ENCODE peak calls at places on chromosome 3, in nine cellular contexts. F is AG10803, G is tibial artery, Y is AG04450, S is MM.1S, J is bronchial epithelial cell, M is GM12864, P is testis, R is GM12865. B is an unnamed sample.
A peak's percentile ranks its signal among the peaks of the same experiment; 100 is the strongest.

GRCh38 chr3:22012471-22012870 is 261.5 kb upstream of the ZNF385D start:
- DNase-seq in F (peak; percentile 7), R (no peak), G (no peak), M (no peak), J (peak; percentile 40), P (no peak), Y (no peak), S (no peak), B (no peak)

GRCh38 chr3:141570068-141570467 is 83.2 kb downstream of the RASA2 start:
- DNase-seq in G (no peak), R (no peak), M (no peak), F (no peak), S (no peak), J (peak; percentile 50), Y (no peak), P (no peak), B (no peak)

GRCh38 chr3:105832618-105833017 is 36.2 kb downstream of the CBLB start:
- DNase-seq in P (no peak), Y (no peak), S (no peak), M (no peak), J (no peak), G (no peak), F (no peak), R (no peak), B (no peak)

GRCh38 chr3:48505146-48505545 is 1.2 kb upstream of the SHISA5 start:
- DNase-seq in Y (no peak), G (no peak), R (no peak), J (no peak), M (no peak), P (no peak), S (no peak), F (no peak), B (no peak)

GRCh38 chr3:70138606-70139005 is 139.1 kb downstream of the SAMMSON start:
- DNase-seq in S (no peak), F (no peak), M (no peak), G (no peak), Y (no peak), P (no peak), J (peak; percentile 42), R (no peak), B (no peak)

GRCh38 chr3:37934631-37935289 is 55.8 kb upstream of the VILL start:
- DNase-seq in R (no peak), P (no peak), F (peak; percentile 49), M (no peak), Y (no peak), G (no peak), S (no peak), J (no peak), B (no peak)

GRCh38 chr3:51955893-51956770 is 951 bp downstream of the GPR62 start:
- DNase-seq in J (peak; percentile 74), R (no peak), G (peak; percentile 77), Y (no peak), S (no peak), P (peak; percentile 63), F (no peak), M (no peak), B (no peak)

GRCh38 chr3:182612332-182612731 is 181.0 kb upstream of the ATP11B start:
- DNase-seq in F (no peak), J (no peak), M (no peak), G (no peak), S (no peak), P (no peak), Y (no peak), R (no peak), B (no peak)

GRCh38 chr3:182983811-182984210 is 3.5 kb upstream of the DCUN1D1 start:
- DNase-seq in P (no peak), S (no peak), M (no peak), J (peak; percentile 5), F (no peak), Y (no peak), R (no peak), G (no peak), B (no peak)

GRCh38 chr3:69088033-69088432 is 3.3 kb downstream of the ARL6IP5 start:
- DNase-seq in G (no peak), S (peak; percentile 41), Y (no peak), F (peak; percentile 60), M (no peak), P (no peak), J (peak; percentile 71), R (peak; percentile 45), B (no peak)

GRCh38 chr3:113968986-113969385 is 21.2 kb downstream of the ZDHHC23 start:
- DNase-seq in J (peak; percentile 37), G (no peak), S (no peak), Y (no peak), R (no peak), F (peak; percentile 82), M (no peak), P (no peak), B (peak; percentile 18)

GRCh38 chr3:130709671-130710070 is 37.0 kb downstream of the PIK3R4 start:
- DNase-seq in M (no peak), G (no peak), P (no peak), Y (no peak), S (no peak), R (no peak), F (peak; percentile 42), J (no peak), B (no peak)

GRCh38 chr3:70264122-70264780 is 48.2 kb downstream of the MDFIC2 start:
- DNase-seq in J (peak; percentile 79), G (no peak), R (no peak), M (no peak), P (no peak), Y (no peak), F (no peak), S (no peak), B (no peak)

GRCh38 chr3:190492129-190492528 is 21.8 kb upstream of the IL1RAP start:
- DNase-seq in R (no peak), Y (no peak), S (no peak), M (no peak), F (no peak), P (no peak), J (no peak), G (no peak), B (no peak)

GRCh38 chr3:42159706-42160472 is 68.7 kb downstream of the TRAK1 start:
- DNase-seq in P (peak; percentile 65), M (no peak), J (peak; percentile 82), F (peak; percentile 28), R (peak; percentile 79), Y (no peak), G (peak; percentile 69), S (peak; percentile 88), B (no peak)

GRCh38 chr3:186996356-186996755 is 66.0 kb downstream of the ST6GAL1 start:
- DNase-seq in Y (no peak), S (peak; percentile 98), J (no peak), F (no peak), M (no peak), R (peak; percentile 83), P (no peak), G (no peak), B (no peak)

GRCh38 chr3:186354100-186354499 is 7.9 kb downstream of the DGKG start:
- DNase-seq in G (no peak), M (no peak), F (no peak), R (no peak), Y (no peak), S (no peak), P (no peak), J (no peak), B (no peak)

GRCh38 chr3:27679691-27680090 is 42.4 kb downstream of the EOMES start:
- DNase-seq in P (no peak), G (no peak), J (no peak), S (no peak), M (no peak), Y (no peak), R (no peak), F (peak; percentile 29), B (no peak)

GRCh38 chr3:39532777-39533176 is 65.3 kb downstream of the MOBP start:
- DNase-seq in F (no peak), S (no peak), R (no peak), J (no peak), M (no peak), G (no peak), Y (no peak), P (no peak), B (no peak)

GRCh38 chr3:133573054-133573628 is 345 bp upstream of the CDV3 start:
- DNase-seq in P (peak; percentile 100), R (peak; percentile 100), S (peak; percentile 100), M (peak; percentile 100), Y (peak; percentile 100), G (peak; percentile 100), F (peak; percentile 100), J (peak; percentile 99), B (peak; percentile 100)

GRCh38 chr3:61645148-61645547 is 83.8 kb downstream of the PTPRG start:
- DNase-seq in F (no peak), Y (no peak), S (no peak), M (no peak), R (no peak), P (no peak), J (peak; percentile 65), G (no peak), B (no peak)

GRCh38 chr3:172154768-172155649 is 115.6 kb downstream of the FNDC3B start:
- DNase-seq in F (no peak), R (peak; percentile 70), Y (no peak), P (no peak), J (peak; percentile 25), S (no peak), M (no peak), G (no peak), B (no peak)

GRCh38 chr3:116285781-116286180 is 159.5 kb downstream of the LSAMP start:
- DNase-seq in S (no peak), R (no peak), M (no peak), J (no peak), G (no peak), P (no peak), F (no peak), Y (no peak), B (no peak)
- TF ChIP-seq CTCF in S (no peak), R (no peak), M (no peak), J (no peak), G (no peak), P (no peak), F (no peak), Y (no peak), B (no peak)

GRCh38 chr3:152205097-152205593 is 63.6 kb upstream of the MBNL1 start:
- DNase-seq in P (no peak), S (no peak), J (no peak), Y (no peak), M (no peak), F (no peak), R (peak; percentile 61), G (no peak), B (no peak)
- H3K4me3 ChIP-seq in P (no peak overlapping the region), S (no peak overlapping the region), J (no peak overlapping the region), Y (no peak overlapping the region), M (peak overlapping the region; percentile 44), F (no peak overlapping the region), R (peak overlapping the region; percentile 79), G (peak overlapping the region; percentile 39), B (no peak overlapping the region)

GRCh38 chr3:66196633-66197032 is 24.2 kb upstream of the SLC25A26 start:
- DNase-seq in J (peak; percentile 9), P (no peak), S (no peak), Y (no peak), R (no peak), F (no peak), G (no peak), M (no peak), B (no peak)
- TF ChIP-seq CTCF in J (no peak), P (peak; percentile 41), S (peak; percentile 5), Y (peak; percentile 41), R (no peak), F (peak; percentile 50), G (no peak), M (no peak), B (no peak)

DNA sequence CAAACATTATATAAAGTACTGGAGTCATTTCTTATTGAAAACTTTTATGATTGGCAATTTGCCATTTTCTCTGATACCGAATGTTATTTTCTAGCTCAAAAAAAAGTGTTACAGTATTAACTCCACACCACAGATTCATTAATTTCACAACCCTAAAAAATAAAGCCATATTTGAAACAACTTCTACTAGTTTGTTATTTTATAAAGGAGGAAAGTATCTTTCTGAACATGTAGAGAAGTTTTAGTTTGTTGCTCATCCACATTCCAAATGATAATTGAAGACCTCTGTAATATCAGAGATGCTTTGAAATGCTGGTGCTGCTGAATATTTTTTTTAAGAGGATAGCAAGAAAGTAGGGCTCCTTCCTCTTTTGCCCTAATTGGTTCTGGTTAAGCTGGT is 2.0 kb downstream of the VGLL3 start:
- DNase-seq in F (no peak), J (no peak), M (no peak), R (no peak), Y (no peak), G (no peak), S (no peak), P (no peak), B (no peak)
- H3K4me3 ChIP-seq in F (peak overlapping the region; percentile 93), J (no peak overlapping the region), M (no peak overlapping the region), R (no peak overlapping the region), Y (peak overlapping the region; percentile 94), G (peak overlapping the region; percentile 95), S (no peak overlapping the region), P (peak overlapping the region; percentile 75), B (peak overlapping the region; percentile 90)

B was measured in AG09309.